ENCODE peak calls at places on chromosomes 12 and 14, in nine cellular contexts. I is breast epithelium, K is heart left ventricle, G is thyroid gland, Y is lower leg skin, D is body of pancreas, L is H54, Z is stomach, M is HCT116. U is an unnamed sample.

GRCh38 chr12:41521872-41522379 is 333.8 kb downstream of the PDZRN4 start:
- DNase-seq in D (no peak), M (no peak), K (no peak), I (no peak), Y (no peak), G (no peak), Z (no peak), L (peak), U (peak)

GRCh38 chr14:68458840-68459469 is 333.9 kb downstream of the ZFP36L1 start:
- DNase-seq in D (peak), M (no peak), K (peak), Z (peak), I (peak), L (peak), Y (no peak), G (peak), U (no peak)

GRCh38 chr14:60565211-60565610 is 56.3 kb downstream of the SIX6 start:
- DNase-seq in G (peak), L (no peak), I (no peak), D (no peak), M (no peak), Y (no peak), K (no peak), Z (no peak), U (no peak)

GRCh38 chr14:91342243-91342760 is 75.3 kb downstream of the CCDC88C start:
- DNase-seq in G (no peak), K (no peak), M (no peak), Z (no peak), Y (no peak), D (no peak), I (no peak), L (no peak), U (no peak)

GRCh38 chr14:100146548-100147091 is 12.8 kb downstream of the DEGS2 start:
- DNase-seq in D (no peak), L (no peak), Z (no peak), G (no peak), M (no peak), I (no peak), Y (no peak), K (no peak), U (no peak)

GRCh38 chr14:103334644-103335603 is 887 bp downstream of the EIF5 start:
- DNase-seq in K (peak), D (peak), I (peak), Z (peak), Y (peak), G (peak), L (peak), M (no peak), U (peak)

GRCh38 chr12:50627491-50627890 is 122.7 kb downstream of the DIP2B start:
- DNase-seq in L (no peak), K (no peak), Y (no peak), G (no peak), I (no peak), D (no peak), Z (no peak), M (no peak), U (no peak)

GRCh38 chr12:91091916-91092715 is 19.2 kb downstream of the LUM start:
- DNase-seq in K (no peak), D (no peak), M (no peak), I (no peak), Y (no peak), G (no peak), L (no peak), Z (no peak), U (no peak)

GRCh38 chr12:78402366-78403134 is 462.0 kb upstream of the SYT1 start:
- DNase-seq in Y (no peak), G (no peak), L (no peak), M (no peak), K (no peak), I (no peak), Z (no peak), D (no peak), U (no peak)

GRCh38 chr12:98372340-98373018 is 142.9 kb upstream of the TMPO start:
- DNase-seq in G (no peak), Z (no peak), Y (no peak), D (no peak), M (no peak), K (no peak), I (no peak), L (no peak), U (no peak)

GRCh38 chr12:26195641-26196423 is 459 bp downstream of the SSPN start:
- DNase-seq in D (peak), Y (no peak), I (peak), G (peak), Z (peak), L (peak), K (peak), M (no peak), U (no peak)

GRCh38 chr14:81859071-81859470 is 325.4 kb upstream of the SEL1L start:
- DNase-seq in M (no peak), Z (no peak), Y (no peak), I (no peak), K (no peak), G (no peak), D (no peak), L (no peak), U (no peak)

GRCh38 chr12:123726962-123727361 is 14.8 kb downstream of the ATP6V0A2 start:
- DNase-seq in D (no peak), K (no peak), Z (no peak), I (no peak), Y (no peak), L (no peak), M (no peak), G (no peak), U (no peak)

GRCh38 chr12:34390846-34391700 is 368.8 kb downstream of the ALG10 start:
- DNase-seq in M (no peak), Z (no peak), D (no peak), K (peak), G (no peak), I (peak), Y (no peak), L (no peak), U (no peak)

GRCh38 chr14:102056694-102057442 is 30.0 kb downstream of the HSP90AA1 start:
- DNase-seq in Z (no peak), Y (no peak), K (no peak), M (no peak), L (no peak), I (no peak), D (no peak), G (no peak), U (no peak)

GRCh38 chr14:104441275-104442106 is 138.1 kb upstream of the C14orf180 start:
- DNase-seq in Z (no peak), L (no peak), Y (peak), G (no peak), K (no peak), I (peak), M (no peak), D (no peak), U (no peak)

GRCh38 chr12:12319501-12320322 is 30.3 kb downstream of the MANSC1 start:
- DNase-seq in K (no peak), G (no peak), D (no peak), Y (no peak), Z (no peak), I (no peak), L (no peak), M (no peak), U (no peak)

GRCh38 chr12:70094467-70094866 is 148.8 kb upstream of the CNOT2 start:
- DNase-seq in L (no peak), K (no peak), M (no peak), G (no peak), Y (no peak), D (no peak), I (no peak), Z (no peak), U (no peak)

GRCh38 chr14:101069666-101070362 is 166.3 kb upstream of the RTL1 start:
- DNase-seq in Y (no peak), D (peak), Z (peak), K (no peak), G (no peak), L (no peak), I (peak), M (no peak), U (no peak)

GRCh38 chr12:122006186-122006926 is 15.3 kb upstream of the BCL7A start:
- DNase-seq in Y (no peak), Z (no peak), G (no peak), M (no peak), K (no peak), L (no peak), D (no peak), I (no peak), U (no peak)

GRCh38 chr12:57823131-57823907 is 4.8 kb upstream of the AVIL start:
- DNase-seq in M (no peak), L (no peak), D (no peak), G (no peak), Z (no peak), Y (no peak), K (no peak), I (no peak), U (no peak)

GRCh38 chr12:57823908-57824640 is 5.5 kb upstream of the AVIL start:
- DNase-seq in K (no peak), G (no peak), Y (no peak), I (no peak), M (no peak), Z (no peak), L (no peak), D (no peak), U (no peak)

GRCh38 chr12:57825451-57825850 is 6.9 kb upstream of the AVIL start:
- DNase-seq in D (no peak), I (no peak), Z (no peak), Y (no peak), M (no peak), G (no peak), K (no peak), L (no peak), U (no peak)

GRCh38 chr12:57821474-57822214 is 3.1 kb upstream of the AVIL start:
- DNase-seq in G (no peak), M (no peak), I (no peak), K (no peak), D (no peak), Z (no peak), L (no peak), Y (no peak), U (no peak)

DNA sequence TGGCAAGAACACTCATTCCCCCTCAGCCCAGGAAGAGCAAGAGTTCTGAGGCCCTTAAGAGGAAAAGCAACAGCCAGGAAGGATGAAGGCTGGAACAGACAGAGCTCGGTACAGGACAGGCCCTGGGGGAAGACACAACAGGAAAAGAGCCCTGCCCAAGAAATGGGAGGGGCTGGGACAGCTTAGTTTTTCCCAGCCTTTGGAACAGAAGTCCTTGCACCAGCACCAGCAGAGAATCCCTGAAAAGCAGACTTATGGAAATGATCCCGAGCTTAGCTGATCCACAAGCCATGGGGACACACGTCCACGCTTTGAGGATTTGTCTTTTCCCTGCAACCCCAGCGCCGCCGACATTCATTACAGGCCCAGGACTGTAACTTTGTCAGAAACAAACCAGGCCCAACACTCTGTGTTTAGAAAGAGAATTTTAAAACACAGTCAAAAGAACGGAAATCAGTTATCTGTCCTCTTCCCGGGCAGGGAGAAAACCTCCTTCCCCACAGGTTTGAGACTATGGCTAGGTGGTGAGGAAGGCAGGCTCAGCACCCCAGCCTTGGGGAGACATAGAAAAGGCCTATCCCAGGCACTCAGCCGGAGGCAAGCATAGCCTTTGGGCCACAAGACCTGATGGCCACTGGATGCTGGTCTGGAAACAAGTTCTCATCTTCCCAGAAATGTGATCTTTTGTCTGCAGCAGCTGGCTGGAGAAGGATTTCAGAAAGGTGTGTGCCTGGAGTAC is 4.0 kb upstream of the AVIL start:
- DNase-seq in G (no peak), L (no peak), I (no peak), D (no peak), Y (no peak), M (no peak), K (no peak), Z (no peak), U (no peak)
- TF ChIP-seq POLR2A in G (no peak), L (no peak), I (no peak), D (no peak), Y (no peak), M (no peak), K (no peak), Z (no peak), U (no peak)

GRCh38 chr12:2615665-2616387 is 178.9 kb upstream of the FKBP4 start:
- DNase-seq in M (no peak), G (no peak), K (peak), Z (no peak), L (no peak), Y (no peak), I (no peak), D (no peak), U (no peak)
- TF ChIP-seq POLR2A in M (no peak), G (no peak), K (no peak), Z (no peak), L (no peak), Y (no peak), I (no peak), D (no peak), U (no peak)

DNA sequence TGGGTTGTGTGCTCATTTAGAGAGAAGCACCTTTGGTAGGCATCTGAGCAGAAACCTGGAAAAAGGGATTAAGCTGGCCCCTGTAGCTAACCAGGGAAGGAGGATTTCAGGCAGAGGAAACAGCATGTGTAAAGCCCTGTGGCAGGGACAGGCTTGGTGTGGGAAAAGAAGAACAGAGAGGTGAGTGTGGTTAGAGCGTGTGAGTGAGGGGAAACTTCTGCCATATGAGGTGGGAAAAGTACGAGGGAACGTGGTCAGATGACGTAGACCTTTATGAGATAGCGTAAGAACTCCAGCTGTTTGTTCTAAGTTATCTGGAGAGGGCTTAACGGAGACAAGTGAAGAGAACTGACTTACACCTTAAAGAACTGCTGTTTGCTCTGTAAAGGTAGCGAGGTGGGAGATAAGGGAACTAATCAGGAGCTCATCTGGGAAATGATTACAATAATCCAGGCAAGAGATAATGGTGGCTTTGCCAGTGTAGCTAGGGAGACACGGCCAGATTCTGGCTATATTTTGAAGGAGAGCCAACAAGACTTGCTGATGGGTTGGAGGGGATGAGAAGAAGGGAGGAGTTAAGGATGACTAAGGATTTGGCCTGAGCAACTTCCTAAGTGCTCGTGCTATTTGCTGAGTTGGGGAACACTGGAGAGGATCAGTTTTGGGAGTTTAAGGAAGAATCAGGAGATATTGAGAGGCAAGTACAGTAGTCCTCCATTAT is 234.0 kb downstream of the ETNK1 start:
- DNase-seq in K (no peak), M (no peak), D (no peak), Y (no peak), G (no peak), I (no peak), Z (no peak), L (no peak), U (no peak)
- TF ChIP-seq POLR2A in K (no peak), M (no peak), D (no peak), Y (no peak), G (no peak), I (no peak), Z (no peak), L (no peak), U (no peak)

GRCh38 chr12:186006-186625 is 27.8 kb downstream of the SLC6A12 start:
- DNase-seq in Y (no peak), Z (no peak), M (no peak), D (no peak), K (no peak), G (no peak), I (no peak), L (no peak), U (no peak)

GRCh38 chr12:189622-189962 is 24.4 kb downstream of the SLC6A12 start:
- DNase-seq in Y (no peak), G (no peak), D (no peak), I (no peak), K (no peak), M (no peak), Z (no peak), L (no peak), U (no peak)

GRCh38 chr12:190881-191280 is 23.1 kb downstream of the SLC6A12 start:
- DNase-seq in M (no peak), L (no peak), D (no peak), I (no peak), Y (no peak), Z (no peak), G (no peak), K (no peak), U (no peak)

GRCh38 chr12:191541-191940 is 22.4 kb downstream of the SLC6A12 start:
- DNase-seq in D (no peak), I (no peak), M (no peak), Z (no peak), K (no peak), L (no peak), G (no peak), Y (no peak), U (no peak)

GRCh38 chr12:188910-189621 is 24.9 kb downstream of the SLC6A12 start:
- DNase-seq in Z (peak), G (peak), M (no peak), I (no peak), K (peak), L (peak), Y (no peak), D (peak), U (peak)
- TF ChIP-seq POLR2A in Z (no peak), G (no peak), M (no peak), I (no peak), K (no peak), L (no peak), Y (no peak), D (no peak), U (no peak)

GRCh38 chr12:94768398-94769039 is 118.2 kb upstream of the TMCC3 start:
- DNase-seq in K (no peak), Z (no peak), Y (no peak), G (peak), I (no peak), D (no peak), L (no peak), M (no peak), U (no peak)

GRCh38 chr12:94770397-94770759 is 120.0 kb upstream of the TMCC3 start:
- DNase-seq in Z (no peak), D (no peak), L (no peak), K (no peak), G (peak), Y (no peak), I (no peak), M (no peak), U (no peak)

GRCh38 chr12:94767971-94768370 is 117.6 kb upstream of the TMCC3 start:
- DNase-seq in I (no peak), L (no peak), M (no peak), Z (no peak), Y (no peak), K (no peak), D (no peak), G (no peak), U (no peak)

GRCh38 chr12:94769746-94770396 is 119.5 kb upstream of the TMCC3 start:
- DNase-seq in Y (no peak), I (no peak), M (no peak), Z (no peak), K (no peak), G (no peak), D (no peak), L (no peak), U (no peak)

DNA sequence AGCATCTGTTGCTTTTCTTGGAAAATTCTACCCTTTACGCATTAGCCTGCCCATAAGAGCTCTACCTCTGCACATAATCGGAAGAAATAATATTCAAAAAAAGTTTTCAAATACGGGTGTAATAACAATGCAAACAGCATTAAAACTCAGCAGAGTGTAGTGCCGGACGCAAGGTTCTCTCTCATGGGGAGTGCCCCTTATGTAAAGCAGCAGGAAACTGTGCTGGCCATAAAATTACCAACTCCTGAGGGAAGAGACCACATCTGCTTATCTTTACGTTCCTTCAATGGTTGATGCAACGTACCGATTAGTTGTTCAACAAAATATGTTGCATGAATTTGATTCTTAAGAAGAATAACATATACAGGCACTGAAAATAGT is 118.7 kb upstream of the TMCC3 start:
- DNase-seq in K (no peak), M (no peak), D (no peak), Z (no peak), G (no peak), I (no peak), Y (no peak), L (no peak), U (no peak)
- TF ChIP-seq POLR2A in K (no peak), M (no peak), D (no peak), Z (no peak), G (no peak), I (no peak), Y (no peak), L (no peak), U (no peak)

GRCh38 chr14:89491701-89492381 is 74.8 kb upstream of the FOXN3 start:
- DNase-seq in L (no peak), Z (no peak), I (no peak), D (no peak), M (no peak), G (no peak), Y (no peak), K (no peak), U (no peak)
- TF ChIP-seq POLR2A in L (no peak), Z (no peak), I (no peak), D (no peak), M (no peak), G (no peak), Y (no peak), K (no peak), U (no peak)

GRCh38 chr14:21419528-21419927 is 35.7 kb upstream of the SUPT16H start:
- DNase-seq in Y (no peak), K (no peak), M (no peak), G (no peak), D (no peak), I (no peak), Z (no peak), L (no peak), U (no peak)
- TF ChIP-seq POLR2A in Y (no peak), K (no peak), M (no peak), G (no peak), D (no peak), I (no peak), Z (no peak), L (no peak), U (no peak)

DNA sequence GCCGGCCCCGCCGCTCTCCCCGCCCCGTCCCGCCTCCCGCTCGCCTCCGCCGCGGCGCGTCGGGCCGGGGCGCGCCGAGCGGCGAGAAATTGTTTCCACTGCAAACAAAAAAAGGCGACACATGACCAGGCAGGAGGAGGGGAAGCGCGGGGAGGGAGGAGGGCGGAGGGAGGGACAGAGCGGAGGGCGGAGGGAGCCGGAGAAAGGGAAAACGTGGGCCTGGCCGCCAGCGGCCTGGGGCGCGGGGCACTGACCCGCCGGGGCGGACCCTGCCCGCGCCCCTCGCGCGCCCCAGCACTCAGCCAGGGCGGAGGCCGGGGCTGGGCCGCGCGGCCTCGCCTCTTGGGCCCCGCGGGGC is at the start of gene FOXN3:
- DNase-seq in D (peak), Y (peak), M (peak), I (peak), Z (peak), L (peak), G (peak), K (peak), U (peak)
- TF ChIP-seq POLR2A in D (peak), Y (no peak), M (peak), I (no peak), Z (no peak), L (no peak), G (no peak), K (no peak), U (no peak)

U was measured in erythroblast.